ENCODE peak calls at places on chromosome 2, in four cellular contexts. M, I, K and S are unnamed samples.

GRCh38 chr2:64842030-64842429 is 147.2 kb upstream of the SLC1A4 start:
- DNase-seq in M (no peak), I (no peak), K (no peak), S (no peak)

GRCh38 chr2:181305151-181306123 is 151.7 kb upstream of the ITGA4 start:
- DNase-seq in M (peak; percentile 95), I (no peak), K (no peak), S (no peak)

GRCh38 chr2:119609337-119609736 is 65.1 kb downstream of the CFAP221 start:
- DNase-seq in M (no peak), I (no peak), K (no peak), S (no peak)

GRCh38 chr2:235478609-235479008 is 15.2 kb upstream of the AGAP1 start:
- DNase-seq in M (no peak), I (no peak), K (no peak), S (no peak)

GRCh38 chr2:128536925-128537620 is 218.4 kb upstream of the HS6ST1 start:
- DNase-seq in M (peak; percentile 80), I (peak; percentile 21), K (peak; percentile 10), S (peak; percentile 13)

GRCh38 chr2:187617925-187618324 is 63.7 kb upstream of the TFPI start:
- DNase-seq in M (no peak), I (no peak), K (no peak), S (no peak)

GRCh38 chr2:1553671-1554295 is 140.5 kb downstream of the TPO start:
- DNase-seq in M (no peak), I (no peak), K (peak; percentile 44), S (no peak)

GRCh38 chr2:147711031-147711430 is 133.8 kb upstream of the ACVR2A start:
- DNase-seq in M (no peak), I (no peak), K (no peak), S (no peak)

GRCh38 chr2:150476809-150477302 is 10.6 kb downstream of the RND3 start:
- DNase-seq in M (no peak), I (no peak), K (no peak), S (no peak)

GRCh38 chr2:69995511-69995910 is 34.1 kb upstream of the ASPRV1 start:
- DNase-seq in M (no peak), I (no peak), K (no peak), S (peak; percentile 5)

GRCh38 chr2:181790716-181791649 is 100.5 kb upstream of the ITPRID2 start:
- DNase-seq in M (peak; percentile 88), I (no peak), K (peak; percentile 68), S (peak; percentile 26)

GRCh38 chr2:131641414-131642206 is 113.9 kb downstream of the CCDC74A start:
- DNase-seq in M (no peak), I (no peak), K (no peak), S (peak; percentile 78)

GRCh38 chr2:55839182-55839819 is 84.3 kb downstream of the EFEMP1 start:
- DNase-seq in M (peak; percentile 91), I (no peak), K (peak; percentile 61), S (no peak)

GRCh38 chr2:112666764-112667122 is 21.0 kb downstream of the SLC20A1 start:
- DNase-seq in M (peak; percentile 74), I (no peak), K (no peak), S (peak; percentile 81)

GRCh38 chr2:230828272-230828961 is 36.3 kb upstream of the ITM2C start:
- DNase-seq in M (no peak), I (no peak), K (no peak), S (no peak)

GRCh38 chr2:8197101-8197500 is 484.8 kb upstream of the ID2 start:
- DNase-seq in M (no peak), I (no peak), K (no peak), S (no peak)

GRCh38 chr2:111940333-111940902 is 42.0 kb downstream of the MERTK start:
- DNase-seq in M (no peak), I (no peak), K (no peak), S (no peak)

GRCh38 chr2:62215306-62216064 is 19.6 kb downstream of the B3GNT2 start:
- DNase-seq in M (no peak), I (no peak), K (no peak), S (peak; percentile 68)

GRCh38 chr2:45734952-45735351 is 83.5 kb downstream of the PRKCE start:
- DNase-seq in M (no peak), I (no peak), K (no peak), S (no peak)

GRCh38 chr2:205759732-205760516 is 77.6 kb downstream of the NRP2 start:
- DNase-seq in M (no peak), I (no peak), K (no peak), S (no peak)

GRCh38 chr2:150916997-150917396 is 344.7 kb downstream of the RBM43 start:
- DNase-seq in M (no peak), I (no peak), K (no peak), S (no peak)

GRCh38 chr2:162821176-162821575 is 17.4 kb downstream of the KCNH7 start:
- DNase-seq in M (no peak), I (no peak), K (no peak), S (no peak)

GRCh38 chr2:95700554-95700953 is 108.8 kb downstream of the TRIM43 start:
- DNase-seq in M (no peak), I (no peak), K (no peak), S (no peak)

GRCh38 chr2:54558976-54559410 is 102.9 kb downstream of the SPTBN1 start:
- DNase-seq in M (no peak), I (no peak), K (peak; percentile 39), S (no peak)

DNA sequence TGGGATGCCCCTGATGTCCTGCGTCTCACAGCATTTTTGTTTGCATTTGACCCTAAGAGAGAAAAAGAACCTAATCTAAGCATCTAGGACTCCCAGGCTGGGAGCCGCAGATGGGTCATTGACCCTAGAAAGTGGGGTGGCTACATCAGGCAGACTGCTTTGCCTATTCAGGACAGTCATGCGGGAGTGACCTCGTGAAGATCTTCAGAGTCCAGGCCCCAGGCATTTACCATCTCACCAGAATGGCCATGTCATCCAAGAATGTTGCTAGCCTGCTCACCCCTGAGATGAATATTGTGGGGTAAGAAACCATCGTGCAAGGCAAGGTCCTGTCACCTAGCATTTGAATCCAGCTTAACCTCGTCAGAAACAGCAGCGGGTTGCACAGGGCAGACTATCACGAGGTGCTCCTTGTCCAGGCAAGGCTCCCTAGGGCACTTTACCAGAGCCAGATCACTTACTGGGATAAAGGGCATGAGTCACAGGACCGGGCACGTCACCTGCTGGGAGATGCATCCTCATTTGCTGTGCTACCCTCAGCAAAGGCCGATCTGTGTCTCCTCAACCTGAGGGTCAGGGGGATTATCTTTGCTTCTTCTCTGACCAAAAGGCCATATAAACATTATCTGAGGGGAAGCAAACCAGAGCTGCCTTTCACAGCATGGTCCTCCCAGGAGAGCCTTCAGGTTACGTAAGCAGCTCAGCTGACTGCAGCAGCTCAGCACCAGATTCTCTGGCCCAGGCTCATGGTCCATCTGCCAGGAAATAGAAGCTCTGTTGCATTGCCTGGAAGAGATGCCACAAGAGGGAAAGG is 162.3 kb downstream of the ACKR3 start:
- DNase-seq in M (no peak), I (no peak), K (peak; percentile 10), S (no peak)
- TF ChIP-seq PHF8 in M (no peak), I (no peak), K (no peak), S (no peak)

DNA sequence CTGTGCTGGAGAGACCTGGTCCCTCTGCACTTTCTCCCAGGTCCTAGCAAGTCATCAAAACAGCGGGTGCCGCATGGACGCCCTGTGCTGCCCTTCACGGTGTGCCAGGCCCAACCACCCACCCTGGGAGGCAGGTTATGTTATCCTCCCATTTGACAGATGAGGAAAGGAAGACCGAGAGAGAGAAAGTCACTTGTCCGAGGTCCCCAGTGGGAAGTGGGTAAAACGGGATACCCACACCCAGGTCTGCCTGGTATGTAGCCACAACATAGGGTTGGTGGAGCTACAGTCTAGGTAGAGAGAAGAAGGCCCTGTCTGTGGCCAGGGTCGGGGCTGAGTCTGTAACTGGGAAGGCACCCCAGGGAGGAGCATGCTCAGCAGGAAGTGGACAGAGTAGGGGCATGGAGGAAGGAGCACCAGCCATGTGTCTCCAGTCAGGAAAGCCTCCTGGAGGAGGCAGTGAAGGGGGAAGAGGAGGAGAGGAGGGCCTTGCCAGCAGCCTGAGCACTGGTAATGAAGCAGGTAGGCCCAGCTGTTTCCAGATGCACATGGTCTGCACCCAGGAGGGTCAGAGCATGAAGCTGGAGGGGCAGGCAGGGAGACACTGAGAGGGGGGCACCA is 98.4 kb downstream of the ZFP36L2 start:
- DNase-seq in M (no peak), I (no peak), K (no peak), S (no peak)
- TF ChIP-seq PHF8 in M (no peak), I (no peak), K (no peak), S (no peak)

GRCh38 chr2:143762176-143762928 is 633.1 kb downstream of the ARHGAP15 start:
- DNase-seq in M (no peak), I (peak; percentile 57), K (no peak), S (no peak)
- TF ChIP-seq PHF8 in M (no peak), I (no peak), K (no peak), S (no peak)

GRCh38 chr2:240429872-240430491 is 5.5 kb upstream of the GPC1 start:
- DNase-seq in M (peak; percentile 45), I (no peak), K (no peak), S (no peak)
- TF ChIP-seq PHF8 in M (no peak), I (no peak), K (no peak), S (no peak)

GRCh38 chr2:18927525-18928232 is 338.3 kb upstream of the NT5C1B start:
- DNase-seq in M (peak; percentile 18), I (no peak), K (no peak), S (no peak)
- TF ChIP-seq PHF8 in M (no peak), I (no peak), K (no peak), S (no peak)

DNA sequence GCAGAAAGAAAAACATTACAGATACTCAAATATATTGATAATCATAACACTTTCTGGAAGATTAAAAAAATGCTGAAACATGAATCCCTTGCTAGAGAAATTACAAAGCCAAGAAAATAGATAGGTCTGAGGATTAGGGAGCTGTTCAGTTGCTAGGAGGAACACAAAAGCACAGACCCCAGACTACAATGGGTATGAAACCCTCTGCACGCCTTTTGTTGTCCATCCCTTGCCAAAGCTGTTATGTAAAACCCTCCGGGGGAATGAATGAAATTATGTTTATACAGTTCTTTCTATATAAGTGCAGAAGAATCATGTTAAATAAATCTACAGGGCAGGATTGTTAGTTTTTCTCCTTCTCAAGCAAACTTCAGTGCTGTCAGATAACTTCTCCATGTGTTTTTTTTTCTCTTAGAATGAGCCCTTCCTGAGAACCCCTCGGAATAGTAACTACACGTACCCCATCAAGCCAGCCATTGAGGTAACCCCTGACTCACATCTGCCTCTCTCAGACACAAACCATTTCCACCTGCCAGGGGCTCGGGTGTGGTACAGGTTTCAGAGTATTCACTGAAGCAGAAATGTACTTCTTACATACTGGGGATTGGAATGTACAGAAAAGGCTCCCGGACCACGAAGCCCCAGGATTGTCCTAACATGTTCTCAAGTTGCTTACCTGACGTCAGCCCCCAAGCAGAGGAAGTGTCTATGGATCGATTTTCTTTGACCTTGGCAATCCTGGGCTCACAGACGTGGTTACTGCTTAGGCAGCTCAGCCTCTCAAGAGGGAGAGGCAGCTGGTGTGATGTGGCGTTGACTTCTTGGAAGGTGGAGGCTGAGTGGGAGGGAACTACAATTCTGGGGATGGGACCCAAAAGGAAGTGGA is 118.0 kb downstream of the PLB1 start:
- DNase-seq in M (peak; percentile 42), I (no peak), K (no peak), S (no peak)
- TF ChIP-seq PHF8 in M (no peak), I (no peak), K (no peak), S (no peak)